ENCODE peak calls at places on chromosomes 5 and 9, in five cellular contexts. One of them, this sample, is unnamed.

GRCh38 chr9:83062011-83062652 is 810 bp downstream of the RASEF start:
- DNase-seq in DND-41: no peak
- DNase-seq in hepatocyte: peak
- DNase-seq in K562: no peak
- DNase-seq in PC-9: peak
- DNase-seq in this sample: no peak

GRCh38 chr9:95771556-95772280 is 103.8 kb upstream of the ERCC6L2 start:
- DNase-seq in DND-41: no peak
- DNase-seq in PC-9: no peak
- DNase-seq in K562: no peak
- DNase-seq in hepatocyte: peak
- DNase-seq in this sample: no peak

GRCh38 chr5:83512051-83512745 is 40.7 kb downstream of the VCAN start:
- DNase-seq in DND-41: no peak
- DNase-seq in hepatocyte: no peak
- DNase-seq in K562: no peak
- DNase-seq in PC-9: no peak
- DNase-seq in this sample: no peak

GRCh38 chr5:140181002-140181483 is 6.1 kb downstream of the CYSTM1 start:
- DNase-seq in PC-9: no peak
- DNase-seq in K562: no peak
- DNase-seq in DND-41: no peak
- DNase-seq in hepatocyte: peak
- DNase-seq in this sample: peak

GRCh38 chr5:32443145-32443540 is 1.4 kb downstream of the ZFR start:
- DNase-seq in K562: no peak
- DNase-seq in PC-9: peak
- DNase-seq in DND-41: peak
- DNase-seq in hepatocyte: peak
- DNase-seq in this sample: no peak

GRCh38 chr5:115377468-115378217 is 81.2 kb upstream of the CCDC112 start:
- DNase-seq in DND-41: no peak
- DNase-seq in hepatocyte: peak
- DNase-seq in K562: no peak
- DNase-seq in PC-9: peak
- DNase-seq in this sample: peak

GRCh38 chr9:123174887-123175518 is 93.4 kb downstream of the STRBP start:
- DNase-seq in PC-9: no peak
- DNase-seq in K562: no peak
- DNase-seq in DND-41: no peak
- DNase-seq in hepatocyte: no peak
- DNase-seq in this sample: peak

GRCh38 chr5:180804129-180804601 is 1.6 kb upstream of the MGAT1 start:
- DNase-seq in hepatocyte: no peak
- DNase-seq in K562: no peak
- DNase-seq in PC-9: no peak
- DNase-seq in DND-41: no peak
- DNase-seq in this sample: peak

GRCh38 chr9:123483191-123483803 is 127.3 kb downstream of the CRB2 start:
- DNase-seq in hepatocyte: no peak
- DNase-seq in K562: no peak
- DNase-seq in DND-41: no peak
- DNase-seq in PC-9: no peak
- DNase-seq in this sample: no peak

GRCh38 chr9:6557883-6558282 is 87.6 kb downstream of the GLDC start:
- DNase-seq in DND-41: no peak
- DNase-seq in PC-9: no peak
- DNase-seq in K562: no peak
- DNase-seq in hepatocyte: no peak
- DNase-seq in this sample: no peak

GRCh38 chr9:134641989-134642384 is 384 bp downstream of the COL5A1 start:
- DNase-seq in hepatocyte: peak
- DNase-seq in DND-41: no peak
- DNase-seq in PC-9: no peak
- DNase-seq in K562: no peak
- DNase-seq in this sample: no peak

GRCh38 chr9:89278997-89279739 is 31.8 kb upstream of the CKS2 start:
- DNase-seq in PC-9: no peak
- DNase-seq in hepatocyte: peak
- DNase-seq in DND-41: peak
- DNase-seq in K562: peak
- DNase-seq in this sample: peak

GRCh38 chr5:139138109-139138508 is 60.1 kb downstream of the SIL1 start:
- DNase-seq in DND-41: no peak
- DNase-seq in PC-9: no peak
- DNase-seq in hepatocyte: no peak
- DNase-seq in K562: no peak
- DNase-seq in this sample: no peak

GRCh38 chr9:108830292-108830691 is 25.5 kb downstream of the ACTL7B start:
- DNase-seq in hepatocyte: no peak
- DNase-seq in K562: no peak
- DNase-seq in PC-9: no peak
- DNase-seq in DND-41: no peak
- DNase-seq in this sample: no peak

GRCh38 chr9:77789891-77790290 is 141.8 kb upstream of the GNA14 start:
- DNase-seq in DND-41: no peak
- DNase-seq in hepatocyte: no peak
- DNase-seq in K562: no peak
- DNase-seq in PC-9: no peak
- DNase-seq in this sample: no peak

GRCh38 chr5:31334061-31334700 is 140.7 kb downstream of the CDH6 start:
- DNase-seq in PC-9: no peak
- DNase-seq in hepatocyte: no peak
- DNase-seq in K562: no peak
- DNase-seq in DND-41: no peak
- DNase-seq in this sample: no peak

GRCh38 chr9:4700093-4700492 is 20.7 kb downstream of the CDC37L1 start:
- DNase-seq in hepatocyte: no peak
- DNase-seq in K562: no peak
- DNase-seq in PC-9: no peak
- DNase-seq in DND-41: no peak
- DNase-seq in this sample: no peak

GRCh38 chr5:53257806-53258373 is 148.3 kb upstream of the MOCS2 start:
- DNase-seq in DND-41: no peak
- DNase-seq in K562: no peak
- DNase-seq in hepatocyte: no peak
- DNase-seq in PC-9: no peak
- DNase-seq in this sample: no peak

GRCh38 chr9:135797507-135798302 is 95.7 kb downstream of the KCNT1 start:
- DNase-seq in DND-41: peak
- DNase-seq in hepatocyte: peak
- DNase-seq in K562: peak
- DNase-seq in PC-9: no peak
- DNase-seq in this sample: no peak

GRCh38 chr9:9016597-9016996 is 1217.0 kb upstream of the DMAC1 start:
- DNase-seq in DND-41: no peak
- DNase-seq in hepatocyte: peak
- DNase-seq in K562: no peak
- DNase-seq in PC-9: no peak
- DNase-seq in this sample: no peak

GRCh38 chr5:154518438-154518867 is 40.4 kb upstream of the HAND1 start:
- DNase-seq in hepatocyte: no peak
- DNase-seq in DND-41: no peak
- DNase-seq in K562: peak
- DNase-seq in PC-9: no peak
- DNase-seq in this sample: no peak

GRCh38 chr5:148541054-148541835 is 113.1 kb downstream of the HTR4 start:
- DNase-seq in DND-41: no peak
- DNase-seq in hepatocyte: no peak
- DNase-seq in K562: no peak
- DNase-seq in PC-9: no peak
- DNase-seq in this sample: peak

GRCh38 chr5:103849934-103850333 is 287.3 kb upstream of the NUDT12 start:
- DNase-seq in DND-41: no peak
- DNase-seq in K562: no peak
- DNase-seq in PC-9: peak
- DNase-seq in hepatocyte: no peak
- DNase-seq in this sample: no peak

GRCh38 chr5:150640311-150641005 is at the start of gene SYNPO:
- DNase-seq in K562: peak
- DNase-seq in PC-9: peak
- DNase-seq in DND-41: no peak
- DNase-seq in hepatocyte: peak
- DNase-seq in this sample: no peak

GRCh38 chr5:148805323-148806290 is 20.8 kb upstream of the ADRB2 start:
- DNase-seq in K562: peak
- DNase-seq in hepatocyte: no peak
- DNase-seq in DND-41: no peak
- DNase-seq in PC-9: no peak
- DNase-seq in this sample: no peak

GRCh38 chr9:136697146-136697820 is 10.0 kb upstream of the AGPAT2 start:
- DNase-seq in K562: no peak
- DNase-seq in PC-9: no peak
- DNase-seq in DND-41: no peak
- DNase-seq in hepatocyte: peak
- DNase-seq in this sample: no peak

DNA sequence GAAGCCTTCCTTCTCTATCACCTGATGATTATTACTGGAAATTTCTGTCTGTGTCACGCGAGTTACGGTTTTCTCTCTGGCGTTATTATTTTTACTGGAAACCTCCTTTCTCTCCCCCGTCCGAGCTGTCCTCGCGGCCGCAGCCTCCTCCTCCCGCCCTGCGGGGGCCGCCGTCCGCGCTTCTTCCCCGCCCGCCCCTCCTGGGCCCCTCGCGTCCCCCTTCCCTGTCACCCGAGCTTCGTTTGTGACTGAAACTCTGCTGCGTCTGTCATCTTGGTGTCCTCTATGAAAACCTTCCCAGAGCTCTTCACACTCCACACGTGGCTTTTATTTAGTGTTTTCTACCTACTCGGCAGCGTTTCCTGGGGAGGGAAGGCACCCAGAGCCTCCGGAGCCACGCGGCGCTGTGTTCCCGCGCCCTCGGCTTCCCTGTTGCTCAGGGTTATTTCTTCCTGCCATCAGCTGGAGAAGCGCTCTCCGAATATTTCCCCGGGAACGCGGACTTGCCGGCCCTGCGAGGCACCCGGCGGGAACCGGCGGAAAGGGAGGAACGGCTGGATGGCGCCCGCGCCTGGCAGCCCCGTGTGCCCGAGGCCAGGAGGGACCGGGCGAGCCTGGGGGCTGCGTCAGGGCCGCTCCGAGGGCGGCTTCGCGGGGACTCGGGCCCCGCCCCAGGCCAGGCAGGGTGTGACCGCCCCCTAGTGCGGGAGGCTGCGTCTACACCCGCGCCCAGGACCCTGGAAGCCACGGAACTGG is 33.9 kb downstream of the TRIP13 start:
- DNase-seq in hepatocyte: peak
- DNase-seq in K562: peak
- DNase-seq in PC-9: no peak
- DNase-seq in DND-41: no peak
- DNase-seq in this sample: no peak
- TF ChIP-seq EZH2 in hepatocyte: no peak
- TF ChIP-seq EZH2 in K562: no peak
- TF ChIP-seq EZH2 in PC-9: no peak
- TF ChIP-seq EZH2 in DND-41: no peak
- TF ChIP-seq EZH2 in this sample: no peak

GRCh38 chr9:128251701-128252100 is 24.1 kb downstream of the GOLGA2 start:
- DNase-seq in K562: no peak
- DNase-seq in DND-41: no peak
- DNase-seq in PC-9: no peak
- DNase-seq in hepatocyte: no peak
- DNase-seq in this sample: no peak
- H3K4me3 ChIP-seq in K562: peak
- H3K4me3 ChIP-seq in DND-41: no peak
- H3K4me3 ChIP-seq in PC-9: no peak
- H3K4me3 ChIP-seq in hepatocyte: no peak
- H3K4me3 ChIP-seq in this sample: no peak

GRCh38 chr9:93325307-93326035 is 126.0 kb upstream of the FAM120A start:
- DNase-seq in K562: no peak
- DNase-seq in DND-41: no peak
- DNase-seq in PC-9: no peak
- DNase-seq in hepatocyte: no peak
- DNase-seq in this sample: no peak
- TF ChIP-seq EZH2 in K562: no peak
- TF ChIP-seq EZH2 in DND-41: no peak
- TF ChIP-seq EZH2 in PC-9: no peak
- TF ChIP-seq EZH2 in hepatocyte: no peak
- TF ChIP-seq EZH2 in this sample: no peak

GRCh38 chr5:132371603-132371994 is 2.1 kb downstream of the SLC22A5 start:
- DNase-seq in hepatocyte: no peak
- DNase-seq in K562: no peak
- DNase-seq in PC-9: no peak
- DNase-seq in DND-41: no peak
- DNase-seq in this sample: no peak
- H3K4me3 ChIP-seq in hepatocyte: no peak
- H3K4me3 ChIP-seq in K562: peak
- H3K4me3 ChIP-seq in PC-9: peak
- H3K4me3 ChIP-seq in DND-41: no peak
- H3K4me3 ChIP-seq in this sample: no peak

GRCh38 chr9:131872006-131872405 is 132.1 kb upstream of the RAPGEF1 start:
- DNase-seq in PC-9: no peak
- DNase-seq in K562: peak
- DNase-seq in DND-41: no peak
- DNase-seq in hepatocyte: no peak
- DNase-seq in this sample: no peak
- TF ChIP-seq EZH2 in PC-9: no peak
- TF ChIP-seq EZH2 in K562: no peak
- TF ChIP-seq EZH2 in DND-41: no peak
- TF ChIP-seq EZH2 in hepatocyte: no peak
- TF ChIP-seq EZH2 in this sample: no peak

GRCh38 chr5:92329759-92330158 is 946.6 kb upstream of the ARRDC3 start:
- DNase-seq in DND-41: no peak
- DNase-seq in PC-9: no peak
- DNase-seq in hepatocyte: no peak
- DNase-seq in K562: no peak
- DNase-seq in this sample: no peak

GRCh38 chr5:92332039-92332438 is 948.9 kb upstream of the ARRDC3 start:
- DNase-seq in PC-9: no peak
- DNase-seq in hepatocyte: no peak
- DNase-seq in K562: no peak
- DNase-seq in DND-41: no peak
- DNase-seq in this sample: no peak

GRCh38 chr5:92328584-92329259 is 945.6 kb upstream of the ARRDC3 start:
- DNase-seq in K562: no peak
- DNase-seq in hepatocyte: no peak
- DNase-seq in PC-9: no peak
- DNase-seq in DND-41: no peak
- DNase-seq in this sample: no peak

DNA sequence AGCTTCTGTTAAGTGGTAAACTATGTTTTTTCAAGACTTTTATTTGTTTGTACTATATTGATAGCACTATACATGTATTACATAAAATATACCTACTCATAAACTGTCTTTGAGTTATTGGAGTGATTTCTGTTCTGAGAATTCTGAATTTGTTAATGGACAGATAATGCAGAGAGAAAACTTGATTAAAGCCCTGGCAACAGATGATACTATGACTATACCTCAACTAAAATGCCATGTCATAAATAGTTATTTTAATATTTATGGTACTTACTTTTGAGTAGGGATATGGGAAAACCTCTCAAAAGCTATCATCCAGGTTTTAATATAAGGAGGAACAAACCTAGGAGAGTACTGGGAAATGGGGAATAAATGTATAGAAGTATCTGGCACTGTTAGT is 947.2 kb upstream of the ARRDC3 start:
- DNase-seq in PC-9: no peak
- DNase-seq in hepatocyte: no peak
- DNase-seq in K562: no peak
- DNase-seq in DND-41: no peak
- DNase-seq in this sample: no peak
- H3K4me3 ChIP-seq in PC-9: no peak
- H3K4me3 ChIP-seq in hepatocyte: no peak
- H3K4me3 ChIP-seq in K562: no peak
- H3K4me3 ChIP-seq in DND-41: no peak
- H3K4me3 ChIP-seq in this sample: no peak

GRCh38 chr5:9356306-9356942 is 189.5 kb downstream of the SEMA5A start:
- DNase-seq in PC-9: no peak
- DNase-seq in K562: no peak
- DNase-seq in hepatocyte: no peak
- DNase-seq in DND-41: no peak
- DNase-seq in this sample: no peak
- TF ChIP-seq EZH2 in PC-9: no peak
- TF ChIP-seq EZH2 in K562: no peak
- TF ChIP-seq EZH2 in hepatocyte: no peak
- TF ChIP-seq EZH2 in DND-41: no peak
- TF ChIP-seq EZH2 in this sample: no peak